ENCODE peak calls at places on chromosomes 11 and 22, in four cellular contexts. G, N, P and E are unnamed samples.

GRCh38 chr11:104095791-104096190 is 59.4 kb downstream of the DDI1 start:
- DNase-seq in N (no peak), G (no peak), P (no peak), E (no peak)

GRCh38 chr11:47394322-47395224 is 13.8 kb upstream of the SLC39A13 start:
- DNase-seq in P (no peak), N (peak; percentile 20), G (peak; percentile 32), E (peak; percentile 50)

GRCh38 chr22:30015229-30015797 is 65.0 kb upstream of the HORMAD2 start:
- DNase-seq in N (peak; percentile 60), P (no peak), G (no peak), E (no peak)

GRCh38 chr11:33539659-33540249 is 160.9 kb downstream of the C11orf91 start:
- DNase-seq in G (no peak), P (no peak), N (no peak), E (no peak)

GRCh38 chr11:11010624-11011127 is 152.8 kb upstream of the ZBED5 start:
- DNase-seq in G (peak; percentile 66), P (peak; percentile 29), N (peak; percentile 1), E (peak; percentile 46)

GRCh38 chr11:18775492-18776292 is 15.9 kb downstream of the PTPN5 start:
- DNase-seq in N (peak; percentile 31), G (peak; percentile 82), P (peak; percentile 75), E (peak; percentile 44)

GRCh38 chr11:2893021-2893528 is 7.5 kb upstream of the CDKN1C start:
- DNase-seq in N (no peak), P (no peak), G (no peak), E (no peak)

GRCh38 chr11:107006076-107006833 is 12.0 kb downstream of the GUCY1A2 start:
- DNase-seq in G (no peak), N (no peak), P (no peak), E (no peak)

GRCh38 chr11:114774599-114775365 is 96.5 kb downstream of the NXPE2 start:
- DNase-seq in G (peak; percentile 83), P (peak; percentile 87), N (peak; percentile 46), E (peak; percentile 49)

GRCh38 chr22:42066937-42067336 is 3.7 kb downstream of the NAGA start:
- DNase-seq in P (no peak), N (no peak), G (no peak), E (no peak)

GRCh38 chr22:30435674-30436126 is 10.1 kb downstream of the MTFP1 start:
- DNase-seq in P (no peak), N (no peak), G (no peak), E (no peak)

GRCh38 chr11:117511981-117512448 is 184.4 kb downstream of the CEP164 start:
- DNase-seq in P (no peak), N (no peak), G (no peak), E (no peak)

GRCh38 chr11:118930152-118930712 is 4.5 kb upstream of the BCL9L start:
- DNase-seq in N (peak; percentile 63), P (no peak), G (peak; percentile 97), E (peak; percentile 82)

GRCh38 chr11:112513417-112513816 is 252.8 kb upstream of the PLET1 start:
- DNase-seq in P (no peak), G (no peak), N (no peak), E (no peak)

GRCh38 chr11:119155733-119156492 is 7.1 kb downstream of the ABCG4 start:
- DNase-seq in P (no peak), G (peak; percentile 59), N (no peak), E (no peak)

GRCh38 chr11:68373810-68374501 is 61.6 kb downstream of the LRP5 start:
- DNase-seq in G (no peak), N (peak; percentile 15), P (no peak), E (peak; percentile 72)

GRCh38 chr11:65911682-65912568 is 6.9 kb downstream of the C11orf68 start:
- DNase-seq in G (peak; percentile 79), N (peak; percentile 87), P (no peak), E (peak; percentile 81)
- H3K4me2 ChIP-seq in G (no peak overlapping the region), N (peak overlapping the region; percentile 25), P (no peak overlapping the region), E (no peak overlapping the region)

DNA sequence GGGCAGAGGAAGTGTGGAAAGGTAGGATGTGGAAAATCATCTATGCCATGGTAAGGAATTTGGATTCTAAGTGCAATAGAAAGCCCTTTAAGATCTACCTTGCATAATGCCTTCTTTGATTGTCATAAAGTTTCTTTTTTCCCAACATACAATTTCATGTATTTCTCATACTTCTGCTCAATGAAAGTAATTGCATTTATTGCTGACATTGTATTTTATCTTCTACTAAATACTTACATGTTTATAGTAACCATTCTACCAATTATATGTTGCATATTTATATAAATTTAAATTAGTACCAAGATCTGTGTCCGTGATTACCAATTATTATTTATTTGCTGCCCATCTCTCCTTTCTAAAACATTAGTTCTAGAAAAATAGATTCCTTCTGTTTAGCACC is 114.8 kb downstream of the CNTN5 start:
- DNase-seq in G (no peak), P (no peak), N (no peak), E (no peak)
- H3K18ac ChIP-seq in G (no peak overlapping the region), P (no peak overlapping the region), N (no peak overlapping the region), E (no peak overlapping the region)

GRCh38 chr22:46127556-46127955 is 22.8 kb upstream of the PPARA start:
- DNase-seq in N (no peak), G (no peak), P (no peak), E (no peak)

GRCh38 chr22:46131151-46131587 is 19.2 kb upstream of the PPARA start:
- DNase-seq in G (peak; percentile 85), P (no peak), N (no peak), E (no peak)

GRCh38 chr22:46126853-46127385 is 23.4 kb upstream of the PPARA start:
- DNase-seq in G (no peak), P (no peak), N (no peak), E (no peak)

GRCh38 chr22:46128606-46129005 is 21.7 kb upstream of the PPARA start:
- DNase-seq in G (no peak), N (no peak), P (no peak), E (no peak)

DNA sequence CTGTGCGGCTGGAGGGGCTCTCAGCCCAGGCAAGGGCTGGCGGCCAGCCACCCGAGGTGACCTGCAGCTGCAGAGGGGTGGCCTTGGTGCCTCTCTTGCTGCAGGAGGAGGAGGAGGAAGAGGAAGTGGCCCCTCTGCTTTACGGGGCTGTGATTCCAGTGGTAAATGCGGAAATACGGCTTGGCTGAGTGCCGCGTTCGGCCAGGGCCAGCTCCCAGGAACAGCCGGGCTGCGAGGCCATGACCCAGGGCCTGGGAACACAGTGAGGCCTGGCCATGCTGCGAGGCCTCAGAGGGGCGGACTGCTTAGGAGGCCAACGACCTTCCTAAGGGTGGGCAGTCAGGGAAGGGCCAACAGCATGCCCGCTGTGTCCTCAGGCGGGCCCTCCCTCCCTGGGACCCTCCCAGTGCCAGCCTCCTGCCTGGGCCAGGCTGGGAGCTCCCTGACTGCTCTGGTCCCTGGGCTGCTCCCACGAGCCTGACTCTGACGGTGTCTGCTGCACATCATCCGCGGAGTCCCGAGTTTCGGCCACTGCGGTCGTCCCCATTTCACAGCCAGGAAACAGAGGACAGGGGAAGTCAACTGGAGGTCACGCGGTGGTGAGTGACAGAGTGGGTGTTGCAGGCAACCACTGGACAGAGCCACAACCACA is 20.8 kb upstream of the PPARA start:
- DNase-seq in G (no peak), N (no peak), P (no peak), E (no peak)
- H3K4me1 ChIP-seq in G (no peaks in the 10 kb centered on the region), N (no peaks in the 10 kb centered on the region), P (no peaks in the 10 kb centered on the region), E (peaks cover 5% of the 10 kb centered on the region)

GRCh38 chr11:128548655-128549255 is 38.6 kb downstream of the ETS1 start:
- DNase-seq in P (no peak), G (no peak), N (peak; percentile 32), E (peak; percentile 76)
- H3K4me2 ChIP-seq in P (peak overlapping the region; percentile 65), G (peak overlapping the region; percentile 67), N (peak overlapping the region; percentile 40), E (peak overlapping the region; percentile 80)

GRCh38 chr11:37353192-37353591 is 755.2 kb upstream of the RAG2 start:
- DNase-seq in N (no peak), P (no peak), G (no peak), E (no peak)
- H3K18ac ChIP-seq in N (no peak overlapping the region), P (no peak overlapping the region), G (no peak overlapping the region), E (no peak overlapping the region)

GRCh38 chr22:27863556-27863955 is 55.5 kb downstream of the PITPNB start:
- DNase-seq in N (no peak), P (no peak), G (no peak), E (no peak)

GRCh38 chr22:27867114-27867957 is 51.7 kb downstream of the PITPNB start:
- DNase-seq in N (no peak), P (no peak), G (no peak), E (peak; percentile 45)

GRCh38 chr22:27866136-27867091 is 52.6 kb downstream of the PITPNB start:
- DNase-seq in N (peak; percentile 99), G (no peak), P (no peak), E (peak; percentile 87)

GRCh38 chr22:27859336-27859735 is 57.8 kb upstream of the MN1 start:
- DNase-seq in G (no peak), P (no peak), N (peak; percentile 46), E (no peak)

GRCh38 chr22:27863001-27863400 is 56.1 kb downstream of the PITPNB start:
- DNase-seq in P (no peak), N (no peak), G (no peak), E (no peak)
- H3K4me1 ChIP-seq in P (peaks cover 14% of the 10 kb centered on the region), N (peaks cover 38% of the 10 kb centered on the region), G (no peaks in the 10 kb centered on the region), E (peaks cover 8% of the 10 kb centered on the region)